ENCODE peak calls at places on chromosomes 13 and 19, in ten cellular contexts. X is esophagus squamous epithelium; E is Caco-2; B is choroid plexus epithelial cell; L is PC-3; F is stomach; U is mammary epithelial cell; O is GM23338; T is CD8-positive, alpha-beta T cell; M is astrocyte of the cerebellum. H is an unnamed sample.

GRCh38 chr13:94033830-94034642 is 445.4 kb downstream of the DCT start:
- DNase-seq in X (no peak), E (no peak), B (peak), L (peak), F (no peak), U (no peak), O (peak), T (no peak), M (no peak), H (no peak)

GRCh38 chr19:41351339-41352245 is 2.1 kb downstream of the TGFB1 start:
- DNase-seq in X (peak), E (peak), B (peak), L (peak), F (peak), U (peak), O (peak), T (peak), M (no peak), H (peak)

GRCh38 chr19:18513868-18514267 is 8.0 kb downstream of the ELL start:
- DNase-seq in X (no peak), E (no peak), B (peak), L (no peak), F (no peak), U (no peak), O (no peak), T (no peak), M (no peak), H (no peak)

GRCh38 chr19:1097810-1098176 is 2.6 kb upstream of the POLR2E start:
- DNase-seq in X (no peak), E (peak), B (no peak), L (no peak), F (no peak), U (no peak), O (no peak), T (no peak), M (no peak), H (no peak)

GRCh38 chr13:65532231-65532630 is 1697.9 kb downstream of the PCDH9 start:
- DNase-seq in X (no peak), E (no peak), B (no peak), L (no peak), F (no peak), U (no peak), O (no peak), T (no peak), M (no peak), H (no peak)

GRCh38 chr19:32869369-32870153 is at the start of gene SLC7A9:
- DNase-seq in X (no peak), E (peak), B (no peak), L (no peak), F (peak), U (no peak), O (no peak), T (no peak), M (no peak), H (no peak)

GRCh38 chr19:46308510-46308909 is 11.7 kb downstream of the HIF3A start:
- DNase-seq in X (no peak), E (no peak), B (no peak), L (no peak), F (no peak), U (no peak), O (no peak), T (no peak), M (no peak), H (no peak)

GRCh38 chr13:37708101-37708500 is 109.5 kb upstream of the POSTN start:
- DNase-seq in X (no peak), E (no peak), B (no peak), L (no peak), F (no peak), U (no peak), O (no peak), T (no peak), M (no peak), H (no peak)

GRCh38 chr13:112444001-112444311 is 67.8 kb downstream of the SPACA7 start:
- DNase-seq in X (no peak), E (peak), B (peak), L (peak), F (peak), U (peak), O (peak), T (peak), M (peak), H (peak)

GRCh38 chr13:75812751-75813181 is 176.6 kb downstream of the LMO7 start:
- DNase-seq in X (no peak), E (no peak), B (peak), L (no peak), F (peak), U (no peak), O (no peak), T (no peak), M (no peak), H (no peak)

DNA sequence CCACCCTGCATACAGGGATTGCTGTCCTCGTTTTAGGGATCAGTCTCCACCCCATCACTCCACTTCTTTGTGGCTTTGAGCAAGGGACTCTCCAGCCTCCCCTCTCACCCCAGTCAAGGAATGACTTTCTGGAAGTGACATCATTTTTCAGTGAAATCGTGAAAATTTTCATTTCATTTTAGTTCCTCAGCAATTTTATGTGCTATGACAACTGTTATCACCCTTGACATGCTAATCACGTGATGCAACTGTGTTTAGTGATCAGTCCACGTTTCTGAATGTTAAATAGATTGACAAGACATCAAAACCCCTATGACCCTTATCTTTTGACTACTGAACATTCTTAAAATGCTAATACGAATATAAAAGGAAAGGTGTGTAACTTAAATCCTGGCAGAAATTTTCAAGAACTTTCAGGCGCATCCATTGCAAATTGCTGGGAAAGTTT is 8.0 kb downstream of the C19orf81 start:
- DNase-seq in X (no peak), E (no peak), B (no peak), L (no peak), F (no peak), U (no peak), O (no peak), T (no peak), M (no peak), H (no peak)
- H3K4me3 ChIP-seq in X (no peak), E (no peak), B (no peak), L (peak), F (no peak), U (no peak), O (peak), T (no peak), M (no peak), H (no peak)

GRCh38 chr13:39417131-39417530 is 185.9 kb downstream of the LHFPL6 start:
- DNase-seq in X (no peak), E (peak), B (no peak), L (no peak), F (no peak), U (no peak), O (peak), T (no peak), M (no peak), H (no peak)

GRCh38 chr13:39415003-39415402 is 188.0 kb downstream of the LHFPL6 start:
- DNase-seq in X (no peak), E (no peak), B (peak), L (no peak), F (no peak), U (no peak), O (no peak), T (no peak), M (peak), H (no peak)

GRCh38 chr13:39417643-39418042 is 185.3 kb downstream of the LHFPL6 start:
- DNase-seq in X (no peak), E (peak), B (peak), L (peak), F (no peak), U (peak), O (peak), T (no peak), M (peak), H (no peak)

GRCh38 chr13:39414339-39414738 is 188.7 kb downstream of the LHFPL6 start:
- DNase-seq in X (no peak), E (no peak), B (no peak), L (no peak), F (no peak), U (no peak), O (no peak), T (no peak), M (no peak), H (no peak)

DNA sequence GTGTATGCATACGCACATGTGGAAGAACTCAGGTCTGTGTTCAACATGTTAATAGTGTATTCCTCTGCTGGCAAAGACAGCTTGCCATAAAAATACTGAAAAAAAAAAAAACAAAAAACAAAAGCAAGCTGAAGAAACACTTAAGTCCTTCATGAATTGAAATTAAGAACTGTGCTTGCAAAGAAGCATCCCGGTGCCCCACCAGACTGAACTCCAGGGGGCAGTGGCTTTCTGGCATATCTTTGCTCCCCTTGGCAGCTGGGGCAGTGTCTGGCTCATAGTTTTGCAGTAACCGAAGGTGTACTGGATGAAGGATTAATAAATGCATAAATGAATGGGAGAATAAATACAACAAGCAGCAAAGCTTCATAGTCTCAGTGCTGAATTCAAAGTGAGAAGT is 187.6 kb downstream of the LHFPL6 start:
- DNase-seq in X (no peak), E (peak), B (peak), L (peak), F (no peak), U (peak), O (peak), T (no peak), M (no peak), H (peak)
- TF ChIP-seq CTCF in X (peak), E (peak), B (peak), L (peak), F (no peak), U (peak), O (peak), T (no peak), M (peak), H (no peak)

GRCh38 chr13:101552797-101553196 is 100.3 kb downstream of the ITGBL1 start:
- DNase-seq in X (no peak), E (no peak), B (peak), L (peak), F (no peak), U (peak), O (no peak), T (no peak), M (peak), H (no peak)
- H3K4me3 ChIP-seq in X (no peak), E (no peak), B (no peak), L (no peak), F (no peak), U (no peak), O (no peak), T (no peak), M (no peak), H (no peak)

GRCh38 chr19:49570997-49571676 is 9.2 kb downstream of the NOSIP start:
- DNase-seq in X (no peak), E (peak), B (no peak), L (peak), F (peak), U (no peak), O (peak), T (no peak), M (no peak), H (no peak)
- TF ChIP-seq CTCF in X (no peak), E (peak), B (no peak), L (peak), F (no peak), U (no peak), O (peak), T (no peak), M (no peak), H (no peak)

GRCh38 chr19:49954933-49955332 is 6.0 kb downstream of the SIGLEC11 start:
- DNase-seq in X (no peak), E (no peak), B (no peak), L (no peak), F (peak), U (no peak), O (no peak), T (no peak), M (no peak), H (no peak)

GRCh38 chr19:49954092-49954825 is 6.7 kb downstream of the SIGLEC11 start:
- DNase-seq in X (no peak), E (no peak), B (peak), L (no peak), F (no peak), U (no peak), O (peak), T (no peak), M (no peak), H (no peak)

GRCh38 chr19:49953376-49953775 is 7.6 kb downstream of the SIGLEC11 start:
- DNase-seq in X (no peak), E (no peak), B (no peak), L (no peak), F (no peak), U (no peak), O (no peak), T (no peak), M (no peak), H (no peak)

GRCh38 chr19:49957262-49957915 is 3.6 kb downstream of the SIGLEC11 start:
- DNase-seq in X (no peak), E (no peak), B (no peak), L (no peak), F (no peak), U (no peak), O (no peak), T (no peak), M (no peak), H (no peak)

DNA sequence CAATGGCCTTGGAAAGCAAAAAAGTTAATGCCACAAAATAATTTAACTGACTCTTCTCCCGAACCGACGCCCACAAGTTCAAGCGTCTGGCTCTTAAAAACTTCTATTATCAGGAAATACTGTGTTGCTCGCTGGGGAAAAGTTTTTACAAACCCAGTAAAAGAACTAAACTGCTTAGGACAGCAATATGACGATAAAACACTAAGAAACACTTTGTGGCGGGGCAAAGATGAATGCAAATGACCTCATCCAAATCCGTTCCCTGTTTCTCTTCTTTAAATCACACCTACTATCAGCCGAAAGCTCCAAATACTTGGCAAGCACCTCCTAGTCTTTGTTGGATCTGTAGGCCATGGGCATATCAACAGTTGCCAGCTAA is 4.9 kb downstream of the SIGLEC11 start:
- DNase-seq in X (no peak), E (no peak), B (no peak), L (no peak), F (no peak), U (no peak), O (no peak), T (no peak), M (no peak), H (no peak)
- H3K4me3 ChIP-seq in X (no peak), E (no peak), B (no peak), L (no peak), F (no peak), U (no peak), O (no peak), T (no peak), M (no peak), H (no peak)

DNA sequence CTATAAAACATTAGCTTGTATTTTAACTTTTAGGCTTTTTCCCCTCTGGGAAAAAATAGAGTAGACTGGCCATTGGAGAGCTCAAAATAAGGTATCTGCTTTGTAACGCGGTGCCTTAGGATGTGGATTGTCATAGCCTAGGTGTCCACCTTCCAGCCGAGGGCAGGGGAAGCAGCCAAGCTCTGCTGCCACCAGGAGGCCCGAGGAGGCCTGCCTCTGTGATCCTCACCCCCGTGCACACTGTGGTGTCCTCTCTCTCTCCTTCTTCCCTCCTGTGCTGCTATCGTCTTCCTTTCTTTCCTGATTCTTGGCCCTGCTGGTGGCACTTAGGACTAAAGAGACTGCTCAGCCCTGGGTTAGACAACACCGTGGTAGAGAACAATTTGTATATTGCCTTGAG is 11.3 kb downstream of the HNRNPM start:
- DNase-seq in X (no peak), E (peak), B (no peak), L (no peak), F (no peak), U (no peak), O (peak), T (no peak), M (no peak), H (no peak)
- TF ChIP-seq CTCF in X (no peak), E (peak), B (peak), L (peak), F (no peak), U (no peak), O (peak), T (no peak), M (peak), H (no peak)

GRCh38 chr13:47835470-47836228 is 165.4 kb downstream of the SUCLA2 start:
- DNase-seq in X (no peak), E (no peak), B (no peak), L (no peak), F (no peak), U (no peak), O (no peak), T (no peak), M (no peak), H (no peak)
- H3K4me3 ChIP-seq in X (no peak), E (no peak), B (no peak), L (no peak), F (no peak), U (no peak), O (no peak), T (no peak), M (no peak), H (no peak)

GRCh38 chr13:102286326-102286725 is 115.5 kb downstream of the FGF14 start:
- DNase-seq in X (no peak), E (no peak), B (peak), L (peak), F (no peak), U (peak), O (no peak), T (no peak), M (peak), H (no peak)
- TF ChIP-seq CTCF in X (no peak), E (no peak), B (no peak), L (no peak), F (no peak), U (no peak), O (no peak), T (no peak), M (no peak), H (no peak)

GRCh38 chr13:33789757-33790156 is 28.2 kb upstream of the RFC3 start:
- DNase-seq in X (no peak), E (no peak), B (no peak), L (no peak), F (no peak), U (no peak), O (no peak), T (no peak), M (no peak), H (no peak)

GRCh38 chr13:33784738-33785137 is 33.2 kb upstream of the RFC3 start:
- DNase-seq in X (no peak), E (no peak), B (no peak), L (no peak), F (no peak), U (no peak), O (no peak), T (no peak), M (no peak), H (no peak)

GRCh38 chr13:33789067-33789606 is 28.8 kb upstream of the RFC3 start:
- DNase-seq in X (no peak), E (no peak), B (no peak), L (no peak), F (no peak), U (no peak), O (no peak), T (no peak), M (no peak), H (no peak)

GRCh38 chr13:33785384-33785783 is 32.6 kb upstream of the RFC3 start:
- DNase-seq in X (no peak), E (no peak), B (no peak), L (no peak), F (no peak), U (no peak), O (no peak), T (no peak), M (no peak), H (no peak)

GRCh38 chr13:33787051-33787591 is 30.8 kb upstream of the RFC3 start:
- DNase-seq in X (no peak), E (no peak), B (peak), L (no peak), F (no peak), U (peak), O (no peak), T (no peak), M (no peak), H (no peak)
- H3K4me3 ChIP-seq in X (peak), E (no peak), B (peak), L (peak), F (peak), U (peak), O (no peak), T (peak), M (peak), H (peak)